ENCODE peak calls at places on chromosome 18, in ten cellular contexts. One of them, this sample, is unnamed.

GRCh38 chr18:51340332-51340731 is 142.9 kb upstream of the MEX3C start:
- DNase-seq in fibroblast of lung: no peak
- DNase-seq in ascending aorta: no peak
- DNase-seq in gastrocnemius medialis: no peak
- DNase-seq in lower lobe of right lung: no peak
- DNase-seq in mammary epithelial cell: peak; percentile 58
- DNase-seq in neural progenitor cell: no peak
- DNase-seq in cardiac muscle cell: no peak
- DNase-seq in thoracic aorta: no peak
- DNase-seq in mucosa of descending colon: no peak
- DNase-seq in this sample: no peak

GRCh38 chr18:35926884-35927283 is 45.6 kb upstream of the RMP24 start:
- DNase-seq in fibroblast of lung: no peak
- DNase-seq in ascending aorta: no peak
- DNase-seq in gastrocnemius medialis: no peak
- DNase-seq in lower lobe of right lung: no peak
- DNase-seq in mammary epithelial cell: no peak
- DNase-seq in neural progenitor cell: no peak
- DNase-seq in cardiac muscle cell: no peak
- DNase-seq in thoracic aorta: no peak
- DNase-seq in mucosa of descending colon: no peak
- DNase-seq in this sample: no peak

GRCh38 chr18:39863916-39864315 is 2091.1 kb upstream of the PIK3C3 start:
- DNase-seq in fibroblast of lung: no peak
- DNase-seq in ascending aorta: no peak
- DNase-seq in gastrocnemius medialis: no peak
- DNase-seq in lower lobe of right lung: no peak
- DNase-seq in mammary epithelial cell: no peak
- DNase-seq in neural progenitor cell: no peak
- DNase-seq in cardiac muscle cell: no peak
- DNase-seq in thoracic aorta: no peak
- DNase-seq in mucosa of descending colon: no peak
- DNase-seq in this sample: no peak

GRCh38 chr18:79542876-79543750 is 136.5 kb upstream of the CTDP1 start:
- DNase-seq in fibroblast of lung: no peak
- DNase-seq in ascending aorta: no peak
- DNase-seq in gastrocnemius medialis: no peak
- DNase-seq in lower lobe of right lung: no peak
- DNase-seq in mammary epithelial cell: no peak
- DNase-seq in neural progenitor cell: no peak
- DNase-seq in cardiac muscle cell: no peak
- DNase-seq in thoracic aorta: no peak
- DNase-seq in mucosa of descending colon: no peak
- DNase-seq in this sample: no peak

GRCh38 chr18:48894266-48894600 is 56.5 kb downstream of the SMAD7 start:
- DNase-seq in fibroblast of lung: no peak
- DNase-seq in ascending aorta: peak; percentile 53
- DNase-seq in gastrocnemius medialis: no peak
- DNase-seq in lower lobe of right lung: no peak
- DNase-seq in mammary epithelial cell: no peak
- DNase-seq in neural progenitor cell: no peak
- DNase-seq in cardiac muscle cell: no peak
- DNase-seq in thoracic aorta: no peak
- DNase-seq in mucosa of descending colon: no peak
- DNase-seq in this sample: no peak

GRCh38 chr18:63707816-63708215 is 5.1 kb downstream of the SERPINB11 start:
- DNase-seq in fibroblast of lung: no peak
- DNase-seq in ascending aorta: no peak
- DNase-seq in gastrocnemius medialis: no peak
- DNase-seq in lower lobe of right lung: no peak
- DNase-seq in mammary epithelial cell: no peak
- DNase-seq in neural progenitor cell: no peak
- DNase-seq in cardiac muscle cell: no peak
- DNase-seq in thoracic aorta: no peak
- DNase-seq in mucosa of descending colon: no peak
- DNase-seq in this sample: no peak

GRCh38 chr18:74126684-74127482 is 20.8 kb downstream of the FBXO15 start:
- DNase-seq in fibroblast of lung: no peak
- DNase-seq in ascending aorta: no peak
- DNase-seq in gastrocnemius medialis: no peak
- DNase-seq in lower lobe of right lung: no peak
- DNase-seq in mammary epithelial cell: no peak
- DNase-seq in neural progenitor cell: peak; percentile 23
- DNase-seq in cardiac muscle cell: no peak
- DNase-seq in thoracic aorta: no peak
- DNase-seq in mucosa of descending colon: no peak
- DNase-seq in this sample: no peak

GRCh38 chr18:53553030-53553429 is 671.4 kb downstream of the MBD2 start:
- DNase-seq in fibroblast of lung: no peak
- DNase-seq in ascending aorta: no peak
- DNase-seq in gastrocnemius medialis: no peak
- DNase-seq in lower lobe of right lung: no peak
- DNase-seq in mammary epithelial cell: no peak
- DNase-seq in neural progenitor cell: no peak
- DNase-seq in cardiac muscle cell: no peak
- DNase-seq in thoracic aorta: no peak
- DNase-seq in mucosa of descending colon: no peak
- DNase-seq in this sample: no peak

GRCh38 chr18:70382992-70383717 is 94.3 kb downstream of the SOCS6 start:
- DNase-seq in fibroblast of lung: no peak
- DNase-seq in ascending aorta: no peak
- DNase-seq in gastrocnemius medialis: no peak
- DNase-seq in lower lobe of right lung: no peak
- DNase-seq in mammary epithelial cell: no peak
- DNase-seq in neural progenitor cell: no peak
- DNase-seq in cardiac muscle cell: peak; percentile 1
- DNase-seq in thoracic aorta: no peak
- DNase-seq in mucosa of descending colon: no peak
- DNase-seq in this sample: no peak

GRCh38 chr18:24296273-24296672 is 101.4 kb downstream of the OSBPL1A start:
- DNase-seq in fibroblast of lung: peak; percentile 11
- DNase-seq in ascending aorta: no peak
- DNase-seq in gastrocnemius medialis: no peak
- DNase-seq in lower lobe of right lung: no peak
- DNase-seq in mammary epithelial cell: no peak
- DNase-seq in neural progenitor cell: no peak
- DNase-seq in cardiac muscle cell: no peak
- DNase-seq in thoracic aorta: no peak
- DNase-seq in mucosa of descending colon: no peak
- DNase-seq in this sample: no peak

GRCh38 chr18:75422341-75422910 is 5.1 kb downstream of the SMIM21 start:
- DNase-seq in fibroblast of lung: peak; percentile 30
- DNase-seq in ascending aorta: no peak
- DNase-seq in gastrocnemius medialis: no peak
- DNase-seq in lower lobe of right lung: no peak
- DNase-seq in mammary epithelial cell: no peak
- DNase-seq in neural progenitor cell: no peak
- DNase-seq in cardiac muscle cell: no peak
- DNase-seq in thoracic aorta: no peak
- DNase-seq in mucosa of descending colon: no peak
- DNase-seq in this sample: no peak

GRCh38 chr18:70256994-70257393 is 31.9 kb upstream of the SOCS6 start:
- DNase-seq in fibroblast of lung: no peak
- DNase-seq in ascending aorta: no peak
- DNase-seq in gastrocnemius medialis: peak; percentile 47
- DNase-seq in lower lobe of right lung: no peak
- DNase-seq in mammary epithelial cell: no peak
- DNase-seq in neural progenitor cell: no peak
- DNase-seq in cardiac muscle cell: no peak
- DNase-seq in thoracic aorta: no peak
- DNase-seq in mucosa of descending colon: no peak
- DNase-seq in this sample: no peak

GRCh38 chr18:21760321-21760720 is 19.7 kb downstream of the MIB1 start:
- DNase-seq in fibroblast of lung: peak; percentile 65
- DNase-seq in ascending aorta: no peak
- DNase-seq in gastrocnemius medialis: no peak
- DNase-seq in lower lobe of right lung: no peak
- DNase-seq in mammary epithelial cell: no peak
- DNase-seq in neural progenitor cell: no peak
- DNase-seq in cardiac muscle cell: no peak
- DNase-seq in thoracic aorta: no peak
- DNase-seq in mucosa of descending colon: no peak
- DNase-seq in this sample: no peak

GRCh38 chr18:22337311-22337710 is 80.4 kb downstream of the CTAGE1 start:
- DNase-seq in fibroblast of lung: peak; percentile 31
- DNase-seq in ascending aorta: no peak
- DNase-seq in gastrocnemius medialis: no peak
- DNase-seq in lower lobe of right lung: no peak
- DNase-seq in mammary epithelial cell: no peak
- DNase-seq in neural progenitor cell: no peak
- DNase-seq in cardiac muscle cell: no peak
- DNase-seq in thoracic aorta: no peak
- DNase-seq in mucosa of descending colon: no peak
- DNase-seq in this sample: no peak

GRCh38 chr18:79531386-79531785 is 135.7 kb downstream of the NFATC1 start:
- DNase-seq in fibroblast of lung: no peak
- DNase-seq in ascending aorta: no peak
- DNase-seq in gastrocnemius medialis: no peak
- DNase-seq in lower lobe of right lung: peak; percentile 21
- DNase-seq in mammary epithelial cell: no peak
- DNase-seq in neural progenitor cell: no peak
- DNase-seq in cardiac muscle cell: no peak
- DNase-seq in thoracic aorta: no peak
- DNase-seq in mucosa of descending colon: no peak
- DNase-seq in this sample: no peak

DNA sequence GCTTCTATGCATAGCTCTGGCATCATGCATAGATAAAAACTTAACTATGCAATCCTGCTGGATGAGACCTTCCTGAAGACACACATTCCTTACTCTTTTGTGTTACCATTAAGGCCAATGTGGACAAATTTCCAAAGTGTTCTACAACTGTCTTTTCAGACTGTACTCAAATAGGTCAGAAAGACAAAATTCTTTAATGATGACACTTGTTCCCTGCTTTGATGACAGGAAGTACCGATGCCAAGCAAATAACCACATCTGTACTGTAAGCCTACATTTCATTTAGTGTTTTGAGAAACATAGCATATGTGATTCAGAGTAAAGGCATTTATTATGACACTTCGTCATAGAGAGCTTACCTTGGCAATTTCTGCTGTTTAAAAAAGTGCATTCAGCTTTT is 55.0 kb downstream of the PMAIP1 start:
- DNase-seq in fibroblast of lung: peak; percentile 23
- DNase-seq in ascending aorta: no peak
- DNase-seq in gastrocnemius medialis: no peak
- DNase-seq in lower lobe of right lung: no peak
- DNase-seq in mammary epithelial cell: peak; percentile 74
- DNase-seq in neural progenitor cell: no peak
- DNase-seq in cardiac muscle cell: no peak
- DNase-seq in thoracic aorta: no peak
- DNase-seq in mucosa of descending colon: no peak
- DNase-seq in this sample: no peak
- H3K4me1 ChIP-seq in fibroblast of lung: peaks cover 2% of the 10 kb centered on the region
- H3K4me1 ChIP-seq in ascending aorta: no peaks in the 10 kb centered on the region
- H3K4me1 ChIP-seq in gastrocnemius medialis: no peaks in the 10 kb centered on the region
- H3K4me1 ChIP-seq in lower lobe of right lung: no peaks in the 10 kb centered on the region
- H3K4me1 ChIP-seq in mammary epithelial cell: peaks cover 64% of the 10 kb centered on the region
- H3K4me1 ChIP-seq in neural progenitor cell: no peaks in the 10 kb centered on the region
- H3K4me1 ChIP-seq in cardiac muscle cell: peaks cover 12% of the 10 kb centered on the region
- H3K4me1 ChIP-seq in thoracic aorta: no peaks in the 10 kb centered on the region
- H3K4me1 ChIP-seq in mucosa of descending colon: no peaks in the 10 kb centered on the region
- H3K4me1 ChIP-seq in this sample: peaks cover 14% of the 10 kb centered on the region

DNA sequence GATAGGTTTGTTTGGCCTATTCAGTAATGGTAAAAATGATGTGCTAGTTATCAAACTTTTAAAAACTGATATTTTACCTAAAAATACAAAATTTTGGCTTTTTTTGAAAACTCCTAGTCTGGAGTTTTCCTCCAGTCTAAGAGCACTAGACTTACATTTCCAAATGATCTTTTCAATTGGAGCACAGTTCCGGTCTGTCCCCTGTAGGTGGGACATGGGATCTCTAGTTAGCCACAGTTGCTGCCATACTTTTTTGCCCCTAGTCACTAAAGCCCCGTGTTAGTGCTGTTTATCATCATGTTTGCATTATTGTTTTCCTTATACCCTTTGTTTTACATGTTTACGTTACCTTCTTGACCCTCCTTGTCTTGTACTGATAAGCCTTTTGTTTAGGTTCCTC is 52.4 kb downstream of the RELCH start:
- DNase-seq in fibroblast of lung: no peak
- DNase-seq in ascending aorta: no peak
- DNase-seq in gastrocnemius medialis: no peak
- DNase-seq in lower lobe of right lung: no peak
- DNase-seq in mammary epithelial cell: no peak
- DNase-seq in neural progenitor cell: no peak
- DNase-seq in cardiac muscle cell: no peak
- DNase-seq in thoracic aorta: no peak
- DNase-seq in mucosa of descending colon: no peak
- DNase-seq in this sample: no peak
- TF ChIP-seq CTCF in fibroblast of lung: no peak
- TF ChIP-seq CTCF in ascending aorta: no peak
- TF ChIP-seq CTCF in gastrocnemius medialis: no peak
- TF ChIP-seq CTCF in lower lobe of right lung: no peak
- TF ChIP-seq CTCF in mammary epithelial cell: no peak
- TF ChIP-seq CTCF in neural progenitor cell: peak; percentile 4
- TF ChIP-seq CTCF in cardiac muscle cell: no peak
- TF ChIP-seq CTCF in thoracic aorta: no peak
- TF ChIP-seq CTCF in mucosa of descending colon: no peak
- TF ChIP-seq CTCF in this sample: no peak

DNA sequence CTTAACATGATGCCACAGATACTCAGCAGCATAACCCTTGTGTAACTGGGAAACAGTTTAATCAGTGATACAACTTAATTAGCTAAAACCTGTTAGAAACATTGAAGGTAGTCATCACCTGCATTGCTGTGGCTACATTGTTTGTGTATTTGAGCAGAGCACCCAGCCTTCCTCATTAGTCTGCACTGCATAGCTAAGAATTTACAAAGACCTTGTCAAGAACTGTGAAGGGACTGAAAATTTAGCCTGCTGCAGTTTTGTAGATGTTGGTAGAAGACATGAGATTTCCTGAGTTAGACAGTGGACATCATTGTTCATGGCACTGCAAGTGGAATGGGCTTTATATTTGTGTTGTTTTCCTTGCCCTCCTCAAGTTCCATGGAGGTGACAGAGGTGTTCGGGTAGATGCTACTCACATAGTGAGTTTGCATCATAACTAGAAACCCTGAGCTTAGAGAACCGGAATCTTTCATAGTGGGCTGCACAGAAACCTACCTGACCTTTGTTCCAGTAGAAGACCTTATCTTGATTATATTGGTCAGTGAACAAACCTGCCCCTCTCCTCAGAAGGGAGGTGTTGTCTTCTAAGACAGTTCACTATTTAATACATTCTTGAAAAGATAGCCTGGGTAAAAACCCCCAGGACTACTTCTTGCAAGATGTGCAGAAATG is 12.5 kb downstream of the VAPA start:
- DNase-seq in fibroblast of lung: no peak
- DNase-seq in ascending aorta: no peak
- DNase-seq in gastrocnemius medialis: no peak
- DNase-seq in lower lobe of right lung: no peak
- DNase-seq in mammary epithelial cell: no peak
- DNase-seq in neural progenitor cell: no peak
- DNase-seq in cardiac muscle cell: no peak
- DNase-seq in thoracic aorta: no peak
- DNase-seq in mucosa of descending colon: no peak
- DNase-seq in this sample: no peak
- H3K4me1 ChIP-seq in fibroblast of lung: peaks cover 7% of the 10 kb centered on the region
- H3K4me1 ChIP-seq in ascending aorta: peaks cover 63% of the 10 kb centered on the region
- H3K4me1 ChIP-seq in gastrocnemius medialis: peaks cover 92% of the 10 kb centered on the region
- H3K4me1 ChIP-seq in lower lobe of right lung: peaks cover 94% of the 10 kb centered on the region
- H3K4me1 ChIP-seq in mammary epithelial cell: peaks cover 37% of the 10 kb centered on the region
- H3K4me1 ChIP-seq in neural progenitor cell: peaks cover 44% of the 10 kb centered on the region
- H3K4me1 ChIP-seq in cardiac muscle cell: peaks cover 24% of the 10 kb centered on the region
- H3K4me1 ChIP-seq in thoracic aorta: peaks cover 92% of the 10 kb centered on the region
- H3K4me1 ChIP-seq in mucosa of descending colon: peaks cover 33% of the 10 kb centered on the region
- H3K4me1 ChIP-seq in this sample: peaks cover 81% of the 10 kb centered on the region

GRCh38 chr18:7735194-7735593 is 168.1 kb downstream of the PTPRM start:
- DNase-seq in fibroblast of lung: no peak
- DNase-seq in ascending aorta: no peak
- DNase-seq in gastrocnemius medialis: no peak
- DNase-seq in lower lobe of right lung: no peak
- DNase-seq in mammary epithelial cell: no peak
- DNase-seq in neural progenitor cell: no peak
- DNase-seq in cardiac muscle cell: no peak
- DNase-seq in thoracic aorta: no peak
- DNase-seq in mucosa of descending colon: no peak
- DNase-seq in this sample: no peak
- TF ChIP-seq CTCF in fibroblast of lung: peak; percentile 30
- TF ChIP-seq CTCF in ascending aorta: peak; percentile 23
- TF ChIP-seq CTCF in gastrocnemius medialis: peak; percentile 37
- TF ChIP-seq CTCF in lower lobe of right lung: peak; percentile 34
- TF ChIP-seq CTCF in mammary epithelial cell: no peak
- TF ChIP-seq CTCF in neural progenitor cell: peak; percentile 24
- TF ChIP-seq CTCF in cardiac muscle cell: peak; percentile 36
- TF ChIP-seq CTCF in thoracic aorta: no peak
- TF ChIP-seq CTCF in mucosa of descending colon: no peak
- TF ChIP-seq CTCF in this sample: no peak

This sample was measured in A673.